ENCODE peak calls at places on chromosomes 3 and 15, in four cellular contexts. U is SK-N-SH, H is HepG2, W is GM23338. Z is an unnamed sample.

GRCh38 chr3:163722421-163722820 is 1355.9 kb downstream of the SI start:
- DNase-seq in W (peak; percentile 92), U (no peak), H (no peak), Z (no peak)

GRCh38 chr15:67799801-67800205 is 25.5 kb upstream of the SKOR1 start:
- DNase-seq in U (peak; percentile 45), W (no peak), H (no peak), Z (no peak)

GRCh38 chr3:100032262-100032661 is 82.0 kb downstream of the FILIP1L start:
- DNase-seq in U (no peak), W (no peak), H (no peak), Z (no peak)

GRCh38 chr3:183814240-183814639 is 11.1 kb downstream of the MAP6D1 start:
- DNase-seq in H (no peak), U (no peak), W (no peak), Z (no peak)

GRCh38 chr15:65916664-65917406 is 47.5 kb downstream of the RAB11A start:
- DNase-seq in U (peak; percentile 91), H (peak; percentile 80), W (peak; percentile 88), Z (no peak)

GRCh38 chr15:72375501-72375845 is 341 bp downstream of the HEXA start:
- DNase-seq in W (peak; percentile 60), U (no peak), H (no peak), Z (no peak)

GRCh38 chr3:15064299-15064834 is 748 bp downstream of the MRPS25 start:
- DNase-seq in W (peak; percentile 37), H (no peak), U (peak; percentile 66), Z (peak; percentile 52)

GRCh38 chr3:99666201-99666600 is 27.8 kb downstream of the COL8A1 start:
- DNase-seq in H (no peak), U (no peak), W (no peak), Z (no peak)

GRCh38 chr15:76235186-76235826 is 76.0 kb downstream of the ETFA start:
- DNase-seq in W (peak; percentile 67), H (peak; percentile 42), U (peak; percentile 38), Z (no peak)

GRCh38 chr15:42826251-42826890 is 89.4 kb upstream of the CDAN1 start:
- DNase-seq in U (no peak), W (no peak), H (no peak), Z (no peak)

GRCh38 chr15:68063606-68064005 is 9.5 kb downstream of the PIAS1 start:
- DNase-seq in W (no peak), H (no peak), U (no peak), Z (no peak)

GRCh38 chr3:58041826-58042324 is 33.7 kb downstream of the FLNB start:
- DNase-seq in U (no peak), W (peak; percentile 74), H (peak; percentile 85), Z (no peak)

GRCh38 chr3:102163039-102163817 is 271.6 kb upstream of the ZPLD1 start:
- DNase-seq in H (no peak), U (peak; percentile 42), W (no peak), Z (no peak)

GRCh38 chr3:66487475-66487874 is 13.3 kb downstream of the LRIG1 start:
- DNase-seq in W (no peak), U (no peak), H (no peak), Z (no peak)

GRCh38 chr3:45057557-45057956 is 31.5 kb downstream of the CLEC3B start:
- DNase-seq in H (no peak), U (no peak), W (no peak), Z (no peak)

GRCh38 chr3:182118081-182118480 is 406.4 kb downstream of the SOX2 start:
- DNase-seq in U (no peak), W (no peak), H (no peak), Z (no peak)

GRCh38 chr3:101273608-101274007 is 46.8 kb downstream of the IMPG2 start:
- DNase-seq in U (no peak), W (no peak), H (no peak), Z (no peak)

GRCh38 chr15:42065008-42065407 is 29.4 kb downstream of the PLA2G4D start:
- DNase-seq in H (peak; percentile 64), U (peak; percentile 56), W (no peak), Z (no peak)

GRCh38 chr15:42375252-42375651 is 16.0 kb downstream of the CAPN3 start:
- DNase-seq in H (no peak), U (no peak), W (no peak), Z (no peak)

GRCh38 chr15:60004846-60005351 is 788 bp downstream of the FOXB1 start:
- DNase-seq in H (no peak), U (peak; percentile 36), W (peak; percentile 76), Z (peak; percentile 3)

GRCh38 chr3:52805270-52806039 is 10.9 kb downstream of the ITIH3 start:
- DNase-seq in H (no peak), W (peak; percentile 9), U (peak; percentile 46), Z (no peak)

GRCh38 chr3:134376385-134376765 is 2.1 kb upstream of the AMOTL2 start:
- DNase-seq in H (no peak), U (no peak), W (no peak), Z (no peak)

GRCh38 chr15:85314653-85315052 is 65.8 kb upstream of the AKAP13 start:
- DNase-seq in W (no peak), U (no peak), H (no peak), Z (no peak)

GRCh38 chr3:171456765-171457164 is 3.4 kb downstream of the TNIK start:
- DNase-seq in U (no peak), W (no peak), H (no peak), Z (no peak)

GRCh38 chr3:65545429-65545828 is 493.3 kb downstream of the MAGI1 start:
- DNase-seq in H (no peak), W (no peak), U (no peak), Z (no peak)

GRCh38 chr3:14490831-14491230 is 49.3 kb downstream of the GRIP2 start:
- DNase-seq in H (no peak), U (no peak), W (no peak), Z (no peak)

GRCh38 chr15:91491131-91491950 is 362.2 kb upstream of the SLCO3A1 start:
- DNase-seq in U (no peak), H (no peak), W (no peak), Z (no peak)

GRCh38 chr15:80055933-80056332 is 3.5 kb upstream of the ZFAND6 start:
- DNase-seq in U (no peak), H (no peak), W (no peak), Z (no peak)

GRCh38 chr3:194328080-194328571 is 23.0 kb downstream of the CPN2 start:
- DNase-seq in W (no peak), H (no peak), U (peak; percentile 56), Z (peak; percentile 24)

GRCh38 chr3:55697177-55697865 is 210.2 kb upstream of the WNT5A start:
- DNase-seq in U (no peak), W (no peak), H (no peak), Z (no peak)
- H3K27ac ChIP-seq in U (no peak overlapping the region), W (no peak overlapping the region), H (no peak overlapping the region), Z (no peak overlapping the region)

GRCh38 chr3:113838631-113839209 is at the start of gene GRAMD1C:
- DNase-seq in H (peak; percentile 72), W (peak; percentile 97), U (peak; percentile 91), Z (peak; percentile 82)
- TF ChIP-seq REST in H (no peak), W (no peak), U (no peak), Z (no peak)

GRCh38 chr3:43785551-43785950 is 94.8 kb downstream of the ABHD5 start:
- DNase-seq in U (no peak), W (no peak), H (no peak), Z (no peak)
- H3K27ac ChIP-seq in U (peak overlapping the region; percentile 23), W (no peak overlapping the region), H (no peak overlapping the region), Z (no peak overlapping the region)

DNA sequence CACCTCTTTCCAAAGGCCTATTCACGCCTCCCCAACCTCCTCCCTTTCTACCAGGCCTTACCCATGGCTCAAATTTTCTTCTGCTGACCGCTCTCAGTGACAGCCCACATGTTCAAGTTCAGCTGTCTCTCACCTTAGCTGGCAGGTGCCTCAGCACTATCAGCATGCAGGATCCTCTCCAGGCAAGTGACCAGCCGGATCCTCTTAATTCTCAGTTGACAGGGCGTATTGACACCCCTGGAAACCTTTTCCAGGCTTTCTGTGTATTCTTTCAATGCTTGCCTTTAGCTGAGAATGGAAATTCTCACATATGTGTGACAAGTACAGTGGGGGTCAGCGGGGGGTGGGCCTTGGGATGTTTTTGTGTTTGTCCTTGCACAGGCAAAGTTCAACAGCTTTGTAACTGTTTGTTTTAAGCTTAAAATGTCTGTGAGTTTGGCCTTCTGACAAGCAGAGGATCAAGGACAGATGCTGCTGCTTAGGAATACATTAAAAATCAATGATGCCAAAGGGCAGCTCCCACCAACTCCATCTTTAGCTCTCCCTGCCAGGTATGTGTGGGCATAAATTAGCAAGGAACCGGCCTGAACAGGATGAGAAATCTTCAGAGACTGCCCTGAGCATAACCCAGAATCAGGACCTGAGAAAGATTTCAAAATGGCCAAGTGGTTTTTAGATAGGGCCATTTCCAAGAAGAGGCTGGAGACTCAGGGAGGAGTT is 17.4 kb upstream of the BDH1 start:
- DNase-seq in U (no peak), H (peak; percentile 94), W (no peak), Z (no peak)
- TF ChIP-seq REST in U (no peak), H (no peak), W (no peak), Z (no peak)

DNA sequence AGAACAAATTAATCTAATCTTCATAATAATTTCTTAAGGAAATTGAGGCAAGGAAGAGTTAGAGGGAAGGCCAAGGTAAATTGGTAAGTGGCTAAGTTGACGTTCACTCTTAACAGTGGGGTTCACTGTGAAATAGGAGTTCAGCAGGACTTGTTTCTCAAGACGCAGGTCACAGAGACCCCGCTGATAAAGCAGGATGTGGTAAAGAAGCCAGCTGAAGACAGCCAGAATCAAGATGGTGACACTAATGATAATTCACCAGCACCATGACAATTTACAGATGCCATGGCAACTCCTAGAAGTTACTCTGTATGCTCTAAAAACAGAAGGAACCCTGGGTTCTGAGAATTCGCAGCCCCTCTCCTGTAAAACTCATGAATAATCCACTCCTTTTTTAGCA is 100.1 kb upstream of the CTDSPL start:
- DNase-seq in H (no peak), U (no peak), W (no peak), Z (no peak)
- H3K27ac ChIP-seq in H (no peak overlapping the region), U (no peak overlapping the region), W (no peak overlapping the region), Z (no peak overlapping the region)

DNA sequence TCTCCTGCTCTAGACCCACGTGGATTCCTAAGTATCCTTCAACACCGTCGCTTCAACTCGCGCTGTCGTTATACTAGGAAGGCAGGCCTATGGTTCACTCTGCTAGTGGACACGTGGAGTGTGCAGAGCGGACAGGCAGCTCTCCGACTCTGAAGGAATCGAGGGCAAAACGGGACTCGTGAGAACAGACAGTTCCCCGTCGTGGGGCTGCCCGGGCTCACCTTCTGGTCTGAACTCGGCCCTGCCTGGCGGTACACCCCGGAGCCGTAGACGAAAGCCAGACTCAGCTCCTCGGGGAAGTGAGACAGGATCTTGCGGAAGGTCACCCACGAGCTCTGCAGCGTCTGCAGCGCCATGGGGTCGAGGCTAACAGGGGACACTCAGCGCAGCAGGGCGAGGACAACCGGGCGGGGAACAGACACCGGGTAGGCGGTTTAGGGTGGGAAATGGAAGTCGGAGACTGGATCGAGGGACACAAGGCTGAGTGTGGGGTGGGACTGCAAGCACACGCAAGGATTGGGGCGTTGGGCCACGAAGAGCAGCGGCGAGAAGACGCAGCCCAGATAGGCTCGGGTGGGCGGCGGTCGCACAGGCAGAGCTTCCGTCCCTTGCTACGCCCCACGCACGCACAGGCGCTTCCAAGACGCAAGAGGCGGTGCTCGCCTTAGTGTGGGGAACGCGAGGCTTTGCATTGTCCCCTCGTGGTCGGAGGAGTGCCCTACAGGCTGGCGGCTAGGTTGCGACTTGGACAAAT is at the start of gene TAMM41:
- DNase-seq in W (peak; percentile 89), U (peak; percentile 88), H (peak; percentile 78), Z (peak; percentile 95)
- TF ChIP-seq REST in W (no peak), U (no peak), H (no peak), Z (peak; percentile 17)

GRCh38 chr3:42514876-42515275 is 12.4 kb downstream of the VIPR1 start:
- DNase-seq in W (no peak), U (no peak), H (no peak), Z (no peak)
- H3K27ac ChIP-seq in W (no peak overlapping the region), U (no peak overlapping the region), H (no peak overlapping the region), Z (no peak overlapping the region)

GRCh38 chr3:160587105-160587504 is 21.7 kb upstream of the KPNA4 start:
- DNase-seq in H (no peak), U (no peak), W (no peak), Z (no peak)
- TF ChIP-seq REST in H (no peak), U (no peak), W (no peak), Z (no peak)

Z was measured in HL-60.